ENCODE peak calls at places on chromosomes 12 and 14, in six cellular contexts. One of them, this sample, is unnamed.

GRCh38 chr14:64569108-64570045 is 19.6 kb downstream of the PPP1R36 start:
- DNase-seq in GM12878: no peak
- DNase-seq in HepG2: peak
- DNase-seq in K562: no peak
- DNase-seq in GM12891: no peak
- DNase-seq in H1: no peak
- DNase-seq in this sample: no peak

GRCh38 chr12:80709811-80710726 is 2.6 kb downstream of the MYF6 start:
- DNase-seq in GM12878: no peak
- DNase-seq in HepG2: peak
- DNase-seq in K562: no peak
- DNase-seq in GM12891: no peak
- DNase-seq in H1: no peak
- DNase-seq in this sample: no peak

GRCh38 chr12:24378548-24379011 is 429.1 kb upstream of the SOX5 start:
- DNase-seq in GM12878: no peak
- DNase-seq in HepG2: no peak
- DNase-seq in K562: no peak
- DNase-seq in GM12891: no peak
- DNase-seq in H1: no peak
- DNase-seq in this sample: no peak

GRCh38 chr14:23494223-23494622 is 24.7 kb downstream of the NGDN start:
- DNase-seq in GM12878: no peak
- DNase-seq in HepG2: peak
- DNase-seq in K562: no peak
- DNase-seq in GM12891: no peak
- DNase-seq in H1: no peak
- DNase-seq in this sample: no peak

GRCh38 chr12:77724367-77724957 is 106.2 kb upstream of the NAV3 start:
- DNase-seq in GM12878: no peak
- DNase-seq in HepG2: peak
- DNase-seq in K562: no peak
- DNase-seq in GM12891: no peak
- DNase-seq in H1: no peak
- DNase-seq in this sample: no peak

GRCh38 chr12:77766224-77766623 is 64.5 kb upstream of the NAV3 start:
- DNase-seq in GM12878: no peak
- DNase-seq in HepG2: no peak
- DNase-seq in K562: no peak
- DNase-seq in GM12891: no peak
- DNase-seq in H1: no peak
- DNase-seq in this sample: no peak

GRCh38 chr14:94412671-94413638 is 24.6 kb upstream of the SERPINA1 start:
- DNase-seq in GM12878: no peak
- DNase-seq in HepG2: peak
- DNase-seq in K562: no peak
- DNase-seq in GM12891: no peak
- DNase-seq in H1: no peak
- DNase-seq in this sample: no peak

GRCh38 chr12:48979602-48980388 is 1.7 kb downstream of the WNT1 start:
- DNase-seq in GM12878: no peak
- DNase-seq in HepG2: no peak
- DNase-seq in K562: no peak
- DNase-seq in GM12891: no peak
- DNase-seq in H1: no peak
- DNase-seq in this sample: no peak

GRCh38 chr14:103625361-103626095 is 3.5 kb upstream of the KLC1 start:
- DNase-seq in GM12878: no peak
- DNase-seq in HepG2: no peak
- DNase-seq in K562: no peak
- DNase-seq in GM12891: no peak
- DNase-seq in H1: no peak
- DNase-seq in this sample: no peak

GRCh38 chr12:93176610-93177126 is 201.1 kb upstream of the NUDT4 start:
- DNase-seq in GM12878: no peak
- DNase-seq in HepG2: peak
- DNase-seq in K562: no peak
- DNase-seq in GM12891: no peak
- DNase-seq in H1: no peak
- DNase-seq in this sample: no peak

GRCh38 chr14:38001501-38001900 is 206.2 kb upstream of the SSTR1 start:
- DNase-seq in GM12878: no peak
- DNase-seq in HepG2: no peak
- DNase-seq in K562: no peak
- DNase-seq in GM12891: no peak
- DNase-seq in H1: no peak
- DNase-seq in this sample: no peak

GRCh38 chr12:63294327-63294632 is 143.3 kb upstream of the AVPR1A start:
- DNase-seq in GM12878: no peak
- DNase-seq in HepG2: peak
- DNase-seq in K562: no peak
- DNase-seq in GM12891: no peak
- DNase-seq in H1: no peak
- DNase-seq in this sample: no peak

GRCh38 chr12:6684609-6685008 is 4.6 kb downstream of the ZNF384 start:
- DNase-seq in GM12878: no peak
- DNase-seq in HepG2: peak
- DNase-seq in K562: peak
- DNase-seq in GM12891: no peak
- DNase-seq in H1: no peak
- DNase-seq in this sample: no peak

GRCh38 chr12:100295764-100296555 is 29.0 kb downstream of the SCYL2 start:
- DNase-seq in GM12878: no peak
- DNase-seq in HepG2: no peak
- DNase-seq in K562: no peak
- DNase-seq in GM12891: no peak
- DNase-seq in H1: no peak
- DNase-seq in this sample: no peak

GRCh38 chr12:19223018-19223417 is 93.5 kb downstream of the PLEKHA5 start:
- DNase-seq in GM12878: no peak
- DNase-seq in HepG2: no peak
- DNase-seq in K562: no peak
- DNase-seq in GM12891: no peak
- DNase-seq in H1: no peak
- DNase-seq in this sample: no peak

GRCh38 chr14:20631023-20631820 is 10.3 kb downstream of the OR6S1 start:
- DNase-seq in GM12878: no peak
- DNase-seq in HepG2: peak
- DNase-seq in K562: peak
- DNase-seq in GM12891: no peak
- DNase-seq in H1: no peak
- DNase-seq in this sample: no peak

GRCh38 chr12:53595212-53595611 is 31.0 kb downstream of the ATF7 start:
- DNase-seq in GM12878: no peak
- DNase-seq in HepG2: no peak
- DNase-seq in K562: no peak
- DNase-seq in GM12891: no peak
- DNase-seq in H1: no peak
- DNase-seq in this sample: no peak

GRCh38 chr12:38110026-38110699 is 206.4 kb upstream of the ALG10B start:
- DNase-seq in GM12878: no peak
- DNase-seq in HepG2: no peak
- DNase-seq in K562: no peak
- DNase-seq in GM12891: no peak
- DNase-seq in H1: no peak
- DNase-seq in this sample: no peak

GRCh38 chr14:74038015-74038859 is 19.1 kb downstream of the BBOF1 start:
- DNase-seq in GM12878: no peak
- DNase-seq in HepG2: peak
- DNase-seq in K562: peak
- DNase-seq in GM12891: peak
- DNase-seq in H1: no peak
- DNase-seq in this sample: no peak

GRCh38 chr12:53268637-53269562 is 801 bp downstream of the ESPL1 start:
- DNase-seq in GM12878: no peak
- DNase-seq in HepG2: no peak
- DNase-seq in K562: no peak
- DNase-seq in GM12891: no peak
- DNase-seq in H1: no peak
- DNase-seq in this sample: no peak

GRCh38 chr12:16350682-16351081 is 3.2 kb downstream of the MGST1 start:
- DNase-seq in GM12878: no peak
- DNase-seq in HepG2: peak
- DNase-seq in K562: no peak
- DNase-seq in GM12891: no peak
- DNase-seq in H1: no peak
- DNase-seq in this sample: no peak

GRCh38 chr12:39145175-39145999 is 240.0 kb upstream of the CPNE8 start:
- DNase-seq in GM12878: no peak
- DNase-seq in HepG2: no peak
- DNase-seq in K562: peak
- DNase-seq in GM12891: peak
- DNase-seq in H1: no peak
- DNase-seq in this sample: no peak

GRCh38 chr14:24398943-24399801 is at the start of gene NYNRIN:
- DNase-seq in GM12878: no peak
- DNase-seq in HepG2: no peak
- DNase-seq in K562: peak
- DNase-seq in GM12891: no peak
- DNase-seq in H1: no peak
- DNase-seq in this sample: no peak

GRCh38 chr12:11758838-11759509 is 109.5 kb downstream of the ETV6 start:
- DNase-seq in GM12878: peak
- DNase-seq in HepG2: no peak
- DNase-seq in K562: no peak
- DNase-seq in GM12891: no peak
- DNase-seq in H1: no peak
- DNase-seq in this sample: no peak

GRCh38 chr12:67268335-67268895 is 743 bp upstream of the CAND1 start:
- DNase-seq in GM12878: no peak
- DNase-seq in HepG2: peak
- DNase-seq in K562: peak
- DNase-seq in GM12891: peak
- DNase-seq in H1: peak
- DNase-seq in this sample: peak
- TF ChIP-seq POLR2AphosphoS5 in GM12878: no peak
- TF ChIP-seq POLR2AphosphoS5 in HepG2: peak
- TF ChIP-seq POLR2AphosphoS5 in K562: peak
- TF ChIP-seq POLR2AphosphoS5 in GM12891: no peak
- TF ChIP-seq POLR2AphosphoS5 in H1: no peak
- TF ChIP-seq POLR2AphosphoS5 in this sample: no peak

GRCh38 chr12:2845280-2845679 is 10.4 kb upstream of the NRIP2 start:
- DNase-seq in GM12878: no peak
- DNase-seq in HepG2: no peak
- DNase-seq in K562: no peak
- DNase-seq in GM12891: no peak
- DNase-seq in H1: no peak
- DNase-seq in this sample: no peak
- TF ChIP-seq TAF1 in GM12878: no peak
- TF ChIP-seq TAF1 in HepG2: no peak
- TF ChIP-seq TAF1 in K562: no peak
- TF ChIP-seq TAF1 in GM12891: no peak
- TF ChIP-seq TAF1 in H1: no peak
- TF ChIP-seq TAF1 in this sample: no peak

DNA sequence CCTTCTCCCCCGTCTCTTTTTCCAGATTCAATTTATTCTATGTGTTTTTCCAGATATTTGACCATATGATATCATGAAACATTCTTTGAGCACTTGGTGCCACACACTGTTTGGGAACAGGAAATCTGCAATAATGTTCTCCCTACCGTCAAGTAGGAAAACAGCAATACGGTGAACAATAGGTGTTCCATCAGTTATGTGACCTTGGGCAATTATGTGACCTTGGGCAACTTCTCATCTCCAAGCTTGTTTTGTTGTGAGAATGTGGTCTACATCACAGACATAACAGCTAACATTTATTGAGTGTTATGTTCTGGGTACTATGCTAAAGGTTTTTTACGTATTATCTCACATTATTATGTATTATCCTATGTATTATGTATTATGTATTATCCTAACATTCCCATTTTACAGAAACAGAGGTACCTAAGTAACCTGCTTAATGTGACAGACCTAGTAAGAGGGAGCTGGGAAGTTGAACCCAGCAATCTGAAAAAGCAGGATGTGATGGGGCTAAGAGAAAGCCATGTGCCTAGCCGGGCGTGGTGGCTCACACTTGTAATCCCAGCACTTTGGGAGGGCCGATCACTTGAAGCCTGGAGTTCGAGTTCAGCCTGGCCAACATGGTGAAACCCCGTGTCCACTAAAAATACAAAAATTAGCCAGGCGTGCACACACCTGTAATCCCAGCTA is 1.2 kb upstream of the NEK9 start:
- DNase-seq in GM12878: no peak
- DNase-seq in HepG2: peak
- DNase-seq in K562: no peak
- DNase-seq in GM12891: no peak
- DNase-seq in H1: no peak
- DNase-seq in this sample: no peak
- TF ChIP-seq POLR2A in GM12878: no peak
- TF ChIP-seq POLR2A in HepG2: peak
- TF ChIP-seq POLR2A in K562: no peak
- TF ChIP-seq POLR2A in GM12891: no peak
- TF ChIP-seq POLR2A in H1: no peak
- TF ChIP-seq POLR2A in this sample: no peak

GRCh38 chr12:89353188-89353822 is 1.0 kb upstream of the DUSP6 start:
- DNase-seq in GM12878: no peak
- DNase-seq in HepG2: peak
- DNase-seq in K562: no peak
- DNase-seq in GM12891: peak
- DNase-seq in H1: no peak
- DNase-seq in this sample: peak

GRCh38 chr12:89353823-89354629 is 1.7 kb upstream of the DUSP6 start:
- DNase-seq in GM12878: no peak
- DNase-seq in HepG2: peak
- DNase-seq in K562: no peak
- DNase-seq in GM12891: peak
- DNase-seq in H1: peak
- DNase-seq in this sample: peak

GRCh38 chr12:89352242-89352491 is 134 bp downstream of the DUSP6 start:
- DNase-seq in GM12878: no peak
- DNase-seq in HepG2: no peak
- DNase-seq in K562: no peak
- DNase-seq in GM12891: no peak
- DNase-seq in H1: no peak
- DNase-seq in this sample: no peak

GRCh38 chr12:89351489-89352241 is 636 bp downstream of the DUSP6 start:
- DNase-seq in GM12878: no peak
- DNase-seq in HepG2: no peak
- DNase-seq in K562: no peak
- DNase-seq in GM12891: peak
- DNase-seq in H1: no peak
- DNase-seq in this sample: no peak

DNA sequence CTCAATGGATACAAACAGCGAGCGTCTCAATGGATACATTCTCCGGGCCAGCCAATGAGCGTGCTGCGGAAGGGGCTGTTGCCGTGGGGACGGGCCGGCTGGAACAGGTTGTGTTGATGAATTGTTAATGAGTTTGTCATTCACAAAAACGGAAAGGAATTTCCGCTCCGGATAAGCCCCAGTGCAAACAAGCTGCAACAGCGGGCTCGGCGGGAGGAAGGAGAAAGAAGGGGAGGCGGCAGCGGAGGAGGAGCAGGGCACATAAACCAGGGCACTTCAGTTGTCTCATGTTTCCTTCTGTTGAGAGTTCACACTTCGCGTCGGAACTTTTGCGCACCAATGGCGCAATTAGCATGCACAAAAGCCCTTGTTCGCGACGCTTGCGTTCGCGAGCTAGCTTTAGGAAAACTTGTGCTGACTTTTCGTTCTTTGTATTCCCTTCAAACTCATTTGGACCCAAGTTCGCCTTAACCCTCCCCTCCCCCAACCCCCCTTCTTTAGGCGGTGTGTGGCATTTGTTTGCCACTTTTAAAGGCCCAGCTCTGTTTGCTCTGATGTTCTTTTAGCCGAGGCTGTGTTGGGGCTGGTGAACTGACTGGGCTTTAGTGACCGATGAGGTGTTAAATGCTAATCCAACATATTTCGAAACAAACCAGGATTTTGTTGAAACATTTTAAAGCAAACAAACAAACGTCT is at the start of gene DUSP6:
- DNase-seq in GM12878: no peak
- DNase-seq in HepG2: peak
- DNase-seq in K562: no peak
- DNase-seq in GM12891: peak
- DNase-seq in H1: peak
- DNase-seq in this sample: peak
- TF ChIP-seq POLR2AphosphoS5 in GM12878: no peak
- TF ChIP-seq POLR2AphosphoS5 in HepG2: no peak
- TF ChIP-seq POLR2AphosphoS5 in K562: no peak
- TF ChIP-seq POLR2AphosphoS5 in GM12891: no peak
- TF ChIP-seq POLR2AphosphoS5 in H1: peak
- TF ChIP-seq POLR2AphosphoS5 in this sample: no peak